ENCODE peak calls at places on chromosomes 4 and X, in four cellular contexts. Y, K, U and C are unnamed samples.

GRCh38 chrX:108224727-108225455 is 133.3 kb downstream of the ATG4A start:
- DNase-seq in Y (peak; percentile 10), K (no peak), U (peak; percentile 34), C (peak; percentile 2)

GRCh38 chr4:48801739-48802138 is 21.7 kb upstream of the FRYL start:
- DNase-seq in Y (no peak), K (no peak), U (no peak), C (no peak)

GRCh38 chr4:181498148-181498547 is 745.1 kb upstream of the TENM3 start:
- DNase-seq in Y (no peak), K (no peak), U (no peak), C (no peak)

GRCh38 chr4:86366920-86367319 is 7.1 kb upstream of the MAPK10 start:
- DNase-seq in Y (no peak), K (no peak), U (no peak), C (no peak)

GRCh38 chr4:8410641-8411271 is 29.8 kb downstream of the ACOX3 start:
- DNase-seq in Y (peak; percentile 80), K (peak; percentile 33), U (peak; percentile 76), C (no peak)

GRCh38 chr4:139773560-139774318 is 108.1 kb downstream of the MGST2 start:
- DNase-seq in Y (no peak), K (peak; percentile 54), U (no peak), C (no peak)

GRCh38 chr4:89800527-89801103 is 36.3 kb downstream of the SNCA start:
- DNase-seq in Y (no peak), K (no peak), U (peak; percentile 41), C (no peak)

GRCh38 chrX:129701624-129702069 is 37.1 kb upstream of the XPNPEP2 start:
- DNase-seq in Y (no peak), K (peak; percentile 7), U (no peak), C (no peak)

GRCh38 chr4:64250061-64250460 is 159.2 kb downstream of the TECRL start:
- DNase-seq in Y (no peak), K (no peak), U (no peak), C (no peak)

GRCh38 chrX:65595460-65595876 is 60.9 kb upstream of the LAS1L start:
- DNase-seq in Y (peak; percentile 88), K (peak; percentile 59), U (peak; percentile 90), C (peak; percentile 99)

GRCh38 chrX:51496501-51497291 is at the start of gene NUDT11:
- DNase-seq in Y (peak; percentile 70), K (peak; percentile 73), U (peak; percentile 82), C (peak; percentile 67)

GRCh38 chrX:23383411-23383810 is 48.8 kb downstream of the PTCHD1 start:
- DNase-seq in Y (no peak), K (no peak), U (peak; percentile 26), C (no peak)

GRCh38 chr4:37922323-37922722 is 31.4 kb downstream of the TBC1D1 start:
- DNase-seq in Y (no peak), K (no peak), U (peak; percentile 13), C (peak; percentile 10)

GRCh38 chr4:88014506-88014905 is 7.1 kb downstream of the PKD2 start:
- DNase-seq in Y (no peak), K (no peak), U (no peak), C (no peak)

GRCh38 chr4:182855312-182855711 is 61.9 kb downstream of the DCTD start:
- DNase-seq in Y (no peak), K (no peak), U (no peak), C (no peak)

GRCh38 chr4:99710681-99711345 is 53.2 kb upstream of the C4orf54 start:
- DNase-seq in Y (no peak), K (no peak), U (peak; percentile 96), C (no peak)

GRCh38 chr4:100009490-100009889 is 59.4 kb upstream of the H2AZ1 start:
- DNase-seq in Y (no peak), K (no peak), U (no peak), C (no peak)

GRCh38 chr4:138175337-138175794 is 66.8 kb downstream of the SLC7A11 start:
- DNase-seq in Y (no peak), K (no peak), U (peak; percentile 7), C (no peak)

GRCh38 chrX:139126493-139126892 is 404.0 kb upstream of the F9 start:
- DNase-seq in Y (peak; percentile 36), K (no peak), U (peak; percentile 63), C (peak; percentile 24)

GRCh38 chr4:91454111-91454510 is 849.7 kb upstream of the GRID2 start:
- DNase-seq in Y (no peak), K (no peak), U (no peak), C (no peak)

GRCh38 chr4:144801731-144802130 is 155.8 kb downstream of the HHIP start:
- DNase-seq in Y (no peak), K (no peak), U (no peak), C (no peak)

GRCh38 chr4:16264798-16265197 is 38.5 kb upstream of the TAPT1 start:
- DNase-seq in Y (no peak), K (no peak), U (peak; percentile 52), C (peak; percentile 10)

GRCh38 chr4:85147481-85148076 is 181.1 kb upstream of the WDFY3 start:
- DNase-seq in Y (peak; percentile 23), K (peak; percentile 18), U (peak; percentile 79), C (peak; percentile 30)

GRCh38 chr4:152501846-152502536 is 33.9 kb downstream of the FBXW7 start:
- DNase-seq in Y (no peak), K (no peak), U (no peak), C (no peak)

GRCh38 chr4:152500798-152501434 is 35.0 kb downstream of the FBXW7 start:
- DNase-seq in Y (peak; percentile 68), K (peak; percentile 41), U (peak; percentile 95), C (peak; percentile 69)

GRCh38 chr4:152499322-152499721 is 36.6 kb downstream of the FBXW7 start:
- DNase-seq in Y (no peak), K (no peak), U (no peak), C (no peak)

GRCh38 chr4:152500308-152500707 is 35.6 kb downstream of the FBXW7 start:
- DNase-seq in Y (no peak), K (no peak), U (no peak), C (no peak)

GRCh38 chr4:152503606-152504290 is 32.1 kb downstream of the FBXW7 start:
- DNase-seq in Y (no peak), K (no peak), U (no peak), C (no peak)
- TF ChIP-seq CTCF in Y (no peak), K (no peak), U (no peak), C (no peak)

GRCh38 chr4:94345267-94345666 is 2.6 kb upstream of the HPGDS start:
- DNase-seq in Y (no peak), K (no peak), U (no peak), C (no peak)

GRCh38 chr4:94341468-94341867 is 1.2 kb downstream of the HPGDS start:
- DNase-seq in Y (no peak), K (no peak), U (no peak), C (no peak)

GRCh38 chr4:94342713-94343112 is at the start of gene HPGDS:
- DNase-seq in Y (no peak), K (no peak), U (no peak), C (no peak)

GRCh38 chr4:94345984-94346383 is 3.3 kb upstream of the HPGDS start:
- DNase-seq in Y (no peak), K (no peak), U (no peak), C (no peak)

DNA sequence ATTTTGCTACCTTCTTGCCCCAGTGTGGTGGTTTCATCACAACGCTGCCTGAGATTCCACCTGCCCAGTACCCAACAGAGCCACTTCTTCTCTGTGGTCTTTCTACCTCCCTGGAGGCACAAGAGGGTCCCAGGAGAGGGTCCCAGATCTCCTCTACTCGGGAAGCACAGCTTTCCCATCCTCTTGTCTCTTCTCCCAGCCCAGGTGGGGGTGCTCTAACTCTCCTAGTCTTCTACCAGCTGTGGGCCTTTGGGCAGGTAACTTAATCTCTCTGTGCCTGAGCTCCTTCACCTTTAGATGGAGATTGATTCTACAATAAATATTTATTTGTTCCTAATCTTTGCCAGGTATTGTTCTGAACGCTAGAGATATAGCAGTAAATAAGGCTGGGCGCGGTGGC is 1.8 kb upstream of the HPGDS start:
- DNase-seq in Y (no peak), K (no peak), U (no peak), C (no peak)
- TF ChIP-seq CTCF in Y (no peak), K (no peak), U (no peak), C (no peak)

GRCh38 chr4:173857828-173858227 is 327.8 kb upstream of the HAND2 start:
- DNase-seq in Y (no peak), K (no peak), U (no peak), C (no peak)
- TF ChIP-seq CTCF in Y (no peak), K (no peak), U (no peak), C (no peak)

GRCh38 chrX:2913118-2913517 is 16.0 kb downstream of the ARSD start:
- DNase-seq in Y (no peak), K (no peak), U (no peak), C (no peak)
- TF ChIP-seq CTCF in Y (no peak), K (no peak), U (peak; percentile 6), C (no peak)

DNA sequence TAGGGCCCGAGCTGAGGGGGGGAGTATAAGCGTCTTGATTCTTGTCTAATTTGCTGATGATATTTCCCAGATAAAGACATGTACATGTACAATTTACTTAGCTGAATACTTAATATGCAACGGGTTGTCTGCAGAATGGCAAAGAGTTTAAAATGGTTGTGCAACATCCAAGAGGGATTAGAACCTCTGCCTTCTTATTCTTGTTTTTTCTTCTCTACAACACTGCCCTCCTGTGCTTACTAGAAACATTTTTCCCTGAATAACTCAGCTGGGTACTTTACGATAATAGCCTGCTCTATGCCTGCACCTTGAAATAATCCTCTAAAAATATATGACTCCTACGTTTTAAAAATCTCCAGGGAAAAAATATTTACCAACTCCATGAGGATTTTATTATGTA is 41.8 kb downstream of the INTS12 start:
- DNase-seq in Y (no peak), K (no peak), U (peak; percentile 66), C (no peak)
- TF ChIP-seq CTCF in Y (no peak), K (peak; percentile 41), U (peak; percentile 50), C (no peak)

GRCh38 chrX:136608295-136608933 is 39.5 kb upstream of the CD40LG start:
- DNase-seq in Y (peak; percentile 3), K (no peak), U (peak; percentile 40), C (peak; percentile 66)
- TF ChIP-seq CTCF in Y (no peak), K (peak; percentile 35), U (peak; percentile 33), C (peak; percentile 40)